ENCODE peak calls at places on chromosome 16, in eight cellular contexts. One of them, this sample, is unnamed.

GRCh38 chr16:54511181-54511731 is 224.7 kb upstream of the IRX3 start:
- DNase-seq in mucosa of descending colon: no peak
- DNase-seq in psoas muscle: no peak
- DNase-seq in PC-3: no peak
- DNase-seq in cardiac muscle cell: peak; percentile 59
- DNase-seq in esophagus squamous epithelium: no peak
- DNase-seq in MM.1S: no peak
- DNase-seq in uterus: no peak
- DNase-seq in this sample: no peak

GRCh38 chr16:64540449-64540848 is 581.4 kb downstream of the CDH11 start:
- DNase-seq in mucosa of descending colon: no peak
- DNase-seq in psoas muscle: no peak
- DNase-seq in PC-3: no peak
- DNase-seq in cardiac muscle cell: no peak
- DNase-seq in esophagus squamous epithelium: no peak
- DNase-seq in MM.1S: no peak
- DNase-seq in uterus: no peak
- DNase-seq in this sample: peak; percentile 57

GRCh38 chr16:51048544-51048943 is 102.5 kb downstream of the SALL1 start:
- DNase-seq in mucosa of descending colon: no peak
- DNase-seq in psoas muscle: no peak
- DNase-seq in PC-3: no peak
- DNase-seq in cardiac muscle cell: peak; percentile 14
- DNase-seq in esophagus squamous epithelium: no peak
- DNase-seq in MM.1S: no peak
- DNase-seq in uterus: no peak
- DNase-seq in this sample: no peak

GRCh38 chr16:70432800-70433455 is 6.0 kb downstream of the ST3GAL2 start:
- DNase-seq in mucosa of descending colon: peak; percentile 24
- DNase-seq in psoas muscle: no peak
- DNase-seq in PC-3: no peak
- DNase-seq in cardiac muscle cell: peak; percentile 59
- DNase-seq in esophagus squamous epithelium: no peak
- DNase-seq in MM.1S: no peak
- DNase-seq in uterus: no peak
- DNase-seq in this sample: no peak

GRCh38 chr16:78122774-78123315 is 23.4 kb downstream of the WWOX start:
- DNase-seq in mucosa of descending colon: no peak
- DNase-seq in psoas muscle: peak; percentile 19
- DNase-seq in PC-3: peak; percentile 72
- DNase-seq in cardiac muscle cell: peak; percentile 75
- DNase-seq in esophagus squamous epithelium: no peak
- DNase-seq in MM.1S: peak; percentile 51
- DNase-seq in uterus: no peak
- DNase-seq in this sample: peak; percentile 54

GRCh38 chr16:86984975-86985655 is 332.1 kb downstream of the C16orf95 start:
- DNase-seq in mucosa of descending colon: no peak
- DNase-seq in psoas muscle: no peak
- DNase-seq in PC-3: no peak
- DNase-seq in cardiac muscle cell: no peak
- DNase-seq in esophagus squamous epithelium: no peak
- DNase-seq in MM.1S: no peak
- DNase-seq in uterus: no peak
- DNase-seq in this sample: no peak

GRCh38 chr16:74563828-74564263 is 43.1 kb downstream of the GLG1 start:
- DNase-seq in mucosa of descending colon: no peak
- DNase-seq in psoas muscle: peak; percentile 27
- DNase-seq in PC-3: peak; percentile 47
- DNase-seq in cardiac muscle cell: peak; percentile 50
- DNase-seq in esophagus squamous epithelium: no peak
- DNase-seq in MM.1S: no peak
- DNase-seq in uterus: no peak
- DNase-seq in this sample: peak; percentile 77

GRCh38 chr16:78249056-78249455 is 149.6 kb downstream of the WWOX start:
- DNase-seq in mucosa of descending colon: peak; percentile 70
- DNase-seq in psoas muscle: no peak
- DNase-seq in PC-3: no peak
- DNase-seq in cardiac muscle cell: no peak
- DNase-seq in esophagus squamous epithelium: no peak
- DNase-seq in MM.1S: no peak
- DNase-seq in uterus: no peak
- DNase-seq in this sample: no peak

GRCh38 chr16:49628148-49628547 is 227.8 kb downstream of the ZNF423 start:
- DNase-seq in mucosa of descending colon: no peak
- DNase-seq in psoas muscle: no peak
- DNase-seq in PC-3: no peak
- DNase-seq in cardiac muscle cell: no peak
- DNase-seq in esophagus squamous epithelium: no peak
- DNase-seq in MM.1S: no peak
- DNase-seq in uterus: no peak
- DNase-seq in this sample: no peak

GRCh38 chr16:85668676-85669424 is 19.9 kb downstream of the GINS2 start:
- DNase-seq in mucosa of descending colon: no peak
- DNase-seq in psoas muscle: no peak
- DNase-seq in PC-3: no peak
- DNase-seq in cardiac muscle cell: no peak
- DNase-seq in esophagus squamous epithelium: no peak
- DNase-seq in MM.1S: no peak
- DNase-seq in uterus: no peak
- DNase-seq in this sample: no peak
- H3K36me3 ChIP-seq in mucosa of descending colon: peaks cover 29% of the 10 kb centered on the region
- H3K36me3 ChIP-seq in psoas muscle: peaks cover 94% of the 10 kb centered on the region
- H3K36me3 ChIP-seq in PC-3: peaks cover 26% of the 10 kb centered on the region
- H3K36me3 ChIP-seq in cardiac muscle cell: peaks cover 89% of the 10 kb centered on the region
- H3K36me3 ChIP-seq in esophagus squamous epithelium: peaks cover 100% of the 10 kb centered on the region
- H3K36me3 ChIP-seq in MM.1S: no peaks in the 10 kb centered on the region
- H3K36me3 ChIP-seq in uterus: no peaks in the 10 kb centered on the region
- H3K36me3 ChIP-seq in this sample: peaks cover 41% of the 10 kb centered on the region

DNA sequence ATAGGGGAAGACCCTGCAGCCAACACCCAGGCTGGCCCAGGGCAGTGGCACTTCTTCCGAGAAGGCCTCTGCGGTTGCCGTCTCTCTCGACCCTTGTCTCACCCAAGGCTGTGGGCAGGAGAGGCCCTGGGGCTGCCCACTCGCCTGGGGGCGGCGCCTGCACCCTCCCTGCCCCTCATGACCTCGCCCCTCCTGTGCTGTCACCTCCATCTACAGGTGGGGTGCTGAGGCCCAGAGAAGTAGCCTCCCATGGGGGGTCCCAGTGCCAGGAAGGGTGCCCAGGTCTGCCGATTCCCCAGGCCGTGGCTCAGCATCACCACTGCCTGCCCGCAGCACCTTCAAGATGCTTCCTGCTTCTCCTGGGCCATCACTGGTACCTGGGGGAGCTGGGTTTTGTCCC is 992 bp downstream of the NLRC3 start:
- DNase-seq in mucosa of descending colon: no peak
- DNase-seq in psoas muscle: no peak
- DNase-seq in PC-3: no peak
- DNase-seq in cardiac muscle cell: no peak
- DNase-seq in esophagus squamous epithelium: no peak
- DNase-seq in MM.1S: no peak
- DNase-seq in uterus: no peak
- DNase-seq in this sample: no peak
- H3K4me3 ChIP-seq in mucosa of descending colon: no peak overlapping the region
- H3K4me3 ChIP-seq in psoas muscle: no peak overlapping the region
- H3K4me3 ChIP-seq in PC-3: no peak overlapping the region
- H3K4me3 ChIP-seq in cardiac muscle cell: no peak overlapping the region
- H3K4me3 ChIP-seq in esophagus squamous epithelium: no peak overlapping the region
- H3K4me3 ChIP-seq in MM.1S: no peak overlapping the region
- H3K4me3 ChIP-seq in uterus: no peak overlapping the region
- H3K4me3 ChIP-seq in this sample: no peak overlapping the region

GRCh38 chr16:67391424-67392300 is 1.6 kb downstream of the TPPP3 start:
- DNase-seq in mucosa of descending colon: no peak
- DNase-seq in psoas muscle: no peak
- DNase-seq in PC-3: no peak
- DNase-seq in cardiac muscle cell: no peak
- DNase-seq in esophagus squamous epithelium: no peak
- DNase-seq in MM.1S: no peak
- DNase-seq in uterus: no peak
- DNase-seq in this sample: no peak

GRCh38 chr16:67393790-67394270 is 532 bp upstream of the TPPP3 start:
- DNase-seq in mucosa of descending colon: no peak
- DNase-seq in psoas muscle: no peak
- DNase-seq in PC-3: no peak
- DNase-seq in cardiac muscle cell: no peak
- DNase-seq in esophagus squamous epithelium: no peak
- DNase-seq in MM.1S: no peak
- DNase-seq in uterus: no peak
- DNase-seq in this sample: no peak

GRCh38 chr16:67394271-67395104 is 1.2 kb upstream of the TPPP3 start:
- DNase-seq in mucosa of descending colon: no peak
- DNase-seq in psoas muscle: no peak
- DNase-seq in PC-3: no peak
- DNase-seq in cardiac muscle cell: no peak
- DNase-seq in esophagus squamous epithelium: no peak
- DNase-seq in MM.1S: no peak
- DNase-seq in uterus: no peak
- DNase-seq in this sample: no peak

GRCh38 chr16:67392301-67393059 is 818 bp downstream of the TPPP3 start:
- DNase-seq in mucosa of descending colon: no peak
- DNase-seq in psoas muscle: no peak
- DNase-seq in PC-3: no peak
- DNase-seq in cardiac muscle cell: no peak
- DNase-seq in esophagus squamous epithelium: no peak
- DNase-seq in MM.1S: no peak
- DNase-seq in uterus: no peak
- DNase-seq in this sample: no peak

DNA sequence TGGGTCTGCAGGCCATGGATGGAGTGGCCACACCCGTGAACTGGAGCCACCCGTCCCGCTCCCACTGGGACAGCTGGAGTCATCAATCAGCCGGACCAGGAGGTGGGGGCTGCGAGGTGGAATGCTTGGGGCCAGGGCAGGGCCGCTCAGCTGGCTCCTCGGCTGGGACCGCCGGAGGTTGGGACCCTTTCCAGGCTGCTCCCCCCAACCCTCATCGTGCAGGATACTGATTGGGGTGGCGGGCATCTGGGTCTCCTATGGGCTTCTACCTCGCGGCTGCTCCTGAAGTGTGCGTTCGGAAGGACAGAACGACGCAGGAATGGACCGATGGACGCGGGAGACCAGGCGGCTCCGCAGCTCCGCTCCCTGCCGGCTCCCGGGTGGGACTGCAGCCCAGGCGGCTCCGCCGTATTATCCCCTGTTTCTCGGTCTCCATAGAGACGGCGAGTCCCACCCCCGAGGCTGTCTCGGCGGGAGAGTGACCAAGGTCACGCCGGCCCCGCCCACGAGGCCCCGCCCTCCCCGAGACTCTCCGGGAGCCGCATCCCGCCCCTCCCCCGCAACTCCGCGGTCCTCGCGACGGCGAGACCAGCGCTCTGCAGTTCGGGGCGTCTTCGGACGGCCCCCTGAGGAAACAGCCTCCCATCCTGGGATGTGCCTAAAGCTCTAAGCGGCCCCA is at the start of gene TPPP3:
- DNase-seq in mucosa of descending colon: peak; percentile 90
- DNase-seq in psoas muscle: peak; percentile 91
- DNase-seq in PC-3: no peak
- DNase-seq in cardiac muscle cell: peak; percentile 83
- DNase-seq in esophagus squamous epithelium: no peak
- DNase-seq in MM.1S: no peak
- DNase-seq in uterus: peak; percentile 87
- DNase-seq in this sample: peak; percentile 37
- TF ChIP-seq CTCF in mucosa of descending colon: peak; percentile 77
- TF ChIP-seq CTCF in psoas muscle: peak; percentile 64
- TF ChIP-seq CTCF in PC-3: no peak
- TF ChIP-seq CTCF in cardiac muscle cell: peak; percentile 65
- TF ChIP-seq CTCF in esophagus squamous epithelium: peak; percentile 57
- TF ChIP-seq CTCF in MM.1S: no peak
- TF ChIP-seq CTCF in uterus: peak; percentile 77
- TF ChIP-seq CTCF in this sample: peak; percentile 72

DNA sequence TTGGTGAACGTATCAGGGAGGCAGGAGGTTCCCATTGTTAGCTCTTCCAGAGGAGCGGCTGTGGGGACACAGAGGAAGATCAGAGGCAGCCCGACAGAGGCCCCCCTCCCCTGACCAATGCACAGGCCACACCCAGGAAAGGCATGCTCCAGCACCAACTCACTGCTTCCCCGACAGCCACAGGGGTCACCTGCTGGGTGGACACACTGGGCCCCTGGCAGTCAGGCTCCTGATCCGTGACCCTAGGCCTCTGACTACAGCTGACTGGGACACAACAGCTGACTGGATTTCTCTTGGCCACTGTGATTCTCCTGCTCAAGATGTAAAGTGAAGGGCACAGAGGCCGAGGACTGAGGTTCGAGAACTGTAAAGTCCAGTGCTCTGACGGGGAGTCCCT is 63.5 kb downstream of the IL21R start:
- DNase-seq in mucosa of descending colon: no peak
- DNase-seq in psoas muscle: no peak
- DNase-seq in PC-3: no peak
- DNase-seq in cardiac muscle cell: no peak
- DNase-seq in esophagus squamous epithelium: no peak
- DNase-seq in MM.1S: no peak
- DNase-seq in uterus: no peak
- DNase-seq in this sample: no peak
- H3K36me3 ChIP-seq in mucosa of descending colon: peaks cover 24% of the 10 kb centered on the region
- H3K36me3 ChIP-seq in psoas muscle: peaks cover 91% of the 10 kb centered on the region
- H3K36me3 ChIP-seq in PC-3: peaks cover 19% of the 10 kb centered on the region
- H3K36me3 ChIP-seq in cardiac muscle cell: peaks cover 76% of the 10 kb centered on the region
- H3K36me3 ChIP-seq in esophagus squamous epithelium: peaks cover 100% of the 10 kb centered on the region
- H3K36me3 ChIP-seq in MM.1S: no peaks in the 10 kb centered on the region
- H3K36me3 ChIP-seq in uterus: no peaks in the 10 kb centered on the region
- H3K36me3 ChIP-seq in this sample: peaks cover 21% of the 10 kb centered on the region

This sample was measured in bronchial epithelial cell.